ENCODE peak calls at places on chromosomes 7 and 10, in nine cellular contexts. One of them, this sample, is unnamed.

GRCh38 chr10:111107023-111107422 is 30.2 kb downstream of the ADRA2A start:
- DNase-seq in NCI-H748 treated with DMSO at 0.1 percent for 48 hours: no peak
- DNase-seq in H7: peak
- DNase-seq in GDM1: no peak
- DNase-seq in GM19239: no peak
- DNase-seq in glutamatergic neuron: no peak
- DNase-seq in upper lobe of right lung: peak
- DNase-seq in NCI-H1092: no peak
- DNase-seq in activated CD4-positive, CD25-positive, alpha-beta regulatory T cell: no peak
- DNase-seq in this sample: no peak

GRCh38 chr10:115129752-115130151 is 36.6 kb downstream of the ATRNL1 start:
- DNase-seq in GDM1: no peak
- DNase-seq in glutamatergic neuron: no peak
- DNase-seq in activated CD4-positive, CD25-positive, alpha-beta regulatory T cell: no peak
- DNase-seq in H7: peak
- DNase-seq in NCI-H1092: no peak
- DNase-seq in GM19239: no peak
- DNase-seq in upper lobe of right lung: no peak
- DNase-seq in NCI-H748 treated with DMSO at 0.1 percent for 48 hours: no peak
- DNase-seq in this sample: no peak

GRCh38 chr10:112985701-112986510 is 35.9 kb downstream of the TCF7L2 start:
- DNase-seq in H7: no peak
- DNase-seq in NCI-H748 treated with DMSO at 0.1 percent for 48 hours: no peak
- DNase-seq in activated CD4-positive, CD25-positive, alpha-beta regulatory T cell: no peak
- DNase-seq in GM19239: no peak
- DNase-seq in glutamatergic neuron: no peak
- DNase-seq in upper lobe of right lung: no peak
- DNase-seq in NCI-H1092: no peak
- DNase-seq in GDM1: peak
- DNase-seq in this sample: no peak

GRCh38 chr10:65341323-65341922 is 1584.4 kb upstream of the LRRTM3 start:
- DNase-seq in activated CD4-positive, CD25-positive, alpha-beta regulatory T cell: no peak
- DNase-seq in upper lobe of right lung: no peak
- DNase-seq in GM19239: no peak
- DNase-seq in glutamatergic neuron: no peak
- DNase-seq in NCI-H1092: no peak
- DNase-seq in H7: no peak
- DNase-seq in GDM1: no peak
- DNase-seq in NCI-H748 treated with DMSO at 0.1 percent for 48 hours: no peak
- DNase-seq in this sample: no peak

GRCh38 chr10:117993166-117993565 is 53.6 kb downstream of the RAB11FIP2 start:
- DNase-seq in activated CD4-positive, CD25-positive, alpha-beta regulatory T cell: no peak
- DNase-seq in H7: peak
- DNase-seq in NCI-H748 treated with DMSO at 0.1 percent for 48 hours: no peak
- DNase-seq in GDM1: no peak
- DNase-seq in glutamatergic neuron: no peak
- DNase-seq in NCI-H1092: no peak
- DNase-seq in GM19239: no peak
- DNase-seq in upper lobe of right lung: no peak
- DNase-seq in this sample: no peak

GRCh38 chr7:2217716-2218443 is 14.9 kb downstream of the MAD1L1 start:
- DNase-seq in NCI-H1092: no peak
- DNase-seq in GDM1: no peak
- DNase-seq in upper lobe of right lung: no peak
- DNase-seq in activated CD4-positive, CD25-positive, alpha-beta regulatory T cell: no peak
- DNase-seq in NCI-H748 treated with DMSO at 0.1 percent for 48 hours: no peak
- DNase-seq in H7: peak
- DNase-seq in GM19239: no peak
- DNase-seq in glutamatergic neuron: no peak
- DNase-seq in this sample: no peak

GRCh38 chr7:84073476-84073875 is 121.1 kb downstream of the SEMA3A start:
- DNase-seq in NCI-H1092: no peak
- DNase-seq in GM19239: no peak
- DNase-seq in glutamatergic neuron: no peak
- DNase-seq in H7: no peak
- DNase-seq in activated CD4-positive, CD25-positive, alpha-beta regulatory T cell: no peak
- DNase-seq in upper lobe of right lung: no peak
- DNase-seq in GDM1: no peak
- DNase-seq in NCI-H748 treated with DMSO at 0.1 percent for 48 hours: no peak
- DNase-seq in this sample: no peak

GRCh38 chr7:95209276-95209675 is 115.1 kb downstream of the PON1 start:
- DNase-seq in upper lobe of right lung: no peak
- DNase-seq in activated CD4-positive, CD25-positive, alpha-beta regulatory T cell: no peak
- DNase-seq in H7: no peak
- DNase-seq in GM19239: no peak
- DNase-seq in glutamatergic neuron: no peak
- DNase-seq in GDM1: no peak
- DNase-seq in NCI-H748 treated with DMSO at 0.1 percent for 48 hours: no peak
- DNase-seq in NCI-H1092: no peak
- DNase-seq in this sample: no peak

GRCh38 chr7:4742051-4742573 is 33.3 kb upstream of the AP5Z1 start:
- DNase-seq in H7: no peak
- DNase-seq in GM19239: no peak
- DNase-seq in GDM1: no peak
- DNase-seq in glutamatergic neuron: no peak
- DNase-seq in upper lobe of right lung: no peak
- DNase-seq in activated CD4-positive, CD25-positive, alpha-beta regulatory T cell: no peak
- DNase-seq in NCI-H748 treated with DMSO at 0.1 percent for 48 hours: no peak
- DNase-seq in NCI-H1092: no peak
- DNase-seq in this sample: no peak

GRCh38 chr7:7183061-7183832 is 903 bp downstream of the C1GALT1 start:
- DNase-seq in glutamatergic neuron: peak
- DNase-seq in upper lobe of right lung: peak
- DNase-seq in activated CD4-positive, CD25-positive, alpha-beta regulatory T cell: peak
- DNase-seq in GDM1: no peak
- DNase-seq in NCI-H748 treated with DMSO at 0.1 percent for 48 hours: peak
- DNase-seq in H7: peak
- DNase-seq in NCI-H1092: peak
- DNase-seq in GM19239: peak
- DNase-seq in this sample: peak

GRCh38 chr7:127629268-127629854 is 11.4 kb upstream of the PAX4 start:
- DNase-seq in glutamatergic neuron: peak
- DNase-seq in GM19239: no peak
- DNase-seq in NCI-H1092: peak
- DNase-seq in H7: peak
- DNase-seq in activated CD4-positive, CD25-positive, alpha-beta regulatory T cell: no peak
- DNase-seq in GDM1: peak
- DNase-seq in NCI-H748 treated with DMSO at 0.1 percent for 48 hours: no peak
- DNase-seq in upper lobe of right lung: no peak
- DNase-seq in this sample: no peak

GRCh38 chr10:103833731-103834365 is 21.5 kb downstream of the SH3PXD2A start:
- DNase-seq in glutamatergic neuron: peak
- DNase-seq in H7: peak
- DNase-seq in GDM1: no peak
- DNase-seq in NCI-H748 treated with DMSO at 0.1 percent for 48 hours: no peak
- DNase-seq in NCI-H1092: no peak
- DNase-seq in GM19239: no peak
- DNase-seq in upper lobe of right lung: no peak
- DNase-seq in activated CD4-positive, CD25-positive, alpha-beta regulatory T cell: no peak
- DNase-seq in this sample: no peak

GRCh38 chr10:118722694-118723093 is 32.1 kb downstream of the CACUL1 start:
- DNase-seq in H7: no peak
- DNase-seq in activated CD4-positive, CD25-positive, alpha-beta regulatory T cell: no peak
- DNase-seq in GDM1: no peak
- DNase-seq in NCI-H1092: no peak
- DNase-seq in NCI-H748 treated with DMSO at 0.1 percent for 48 hours: no peak
- DNase-seq in GM19239: no peak
- DNase-seq in glutamatergic neuron: no peak
- DNase-seq in upper lobe of right lung: no peak
- DNase-seq in this sample: no peak

This sample was measured in T-helper 22 cell.